ENCODE peak calls at places on chromosomes 2 and 18, in five cellular contexts. U is HepG2, L is K562, A is HCT116, Q is GM12878. M is an unnamed sample.

GRCh38 chr2:126715111-126715510 is 59.2 kb downstream of the GYPC start:
- DNase-seq in A (no peak), Q (no peak), L (no peak), U (no peak), M (no peak)

GRCh38 chr2:15755528-15755927 is 163.9 kb downstream of the DDX1 start:
- DNase-seq in Q (no peak), L (no peak), A (no peak), U (no peak), M (no peak)

GRCh38 chr2:206456078-206456769 is 12.9 kb downstream of the ADAM23 start:
- DNase-seq in Q (no peak), U (peak), L (no peak), A (no peak), M (no peak)

GRCh38 chr2:88187038-88187676 is 17.0 kb downstream of the THNSL2 start:
- DNase-seq in L (peak), Q (no peak), A (peak), U (peak), M (peak)

GRCh38 chr2:174633621-174633927 is 36.0 kb upstream of the WIPF1 start:
- DNase-seq in A (no peak), U (no peak), Q (no peak), L (no peak), M (no peak)

GRCh38 chr2:149167941-149168340 is 129.4 kb downstream of the LYPD6B start:
- DNase-seq in U (no peak), A (no peak), L (no peak), Q (no peak), M (no peak)

GRCh38 chr2:104318001-104318555 is 535.8 kb upstream of the POU3F3 start:
- DNase-seq in A (no peak), L (no peak), U (no peak), Q (no peak), M (no peak)

GRCh38 chr2:134253117-134253704 is 661 bp upstream of the MGAT5 start:
- DNase-seq in L (no peak), U (no peak), Q (peak), A (no peak), M (no peak)

GRCh38 chr2:217625475-217626245 is 377.1 kb downstream of the TNS1 start:
- DNase-seq in A (no peak), U (no peak), Q (no peak), L (no peak), M (no peak)

GRCh38 chr18:74963820-74964446 is 245.0 kb downstream of the PTGR3 start:
- DNase-seq in A (peak), U (peak), Q (no peak), L (peak), M (no peak)

GRCh38 chr2:42012137-42012536 is 35.7 kb upstream of the PKDCC start:
- DNase-seq in L (no peak), Q (no peak), U (no peak), A (no peak), M (no peak)

GRCh38 chr2:42008241-42008911 is 39.4 kb upstream of the PKDCC start:
- DNase-seq in L (no peak), A (no peak), Q (no peak), U (no peak), M (no peak)

GRCh38 chr2:42010743-42011298 is 37.0 kb upstream of the PKDCC start:
- DNase-seq in A (no peak), Q (no peak), U (no peak), L (no peak), M (no peak)

GRCh38 chr2:42007596-42007995 is 40.2 kb upstream of the PKDCC start:
- DNase-seq in U (no peak), L (no peak), Q (no peak), A (no peak), M (no peak)

DNA sequence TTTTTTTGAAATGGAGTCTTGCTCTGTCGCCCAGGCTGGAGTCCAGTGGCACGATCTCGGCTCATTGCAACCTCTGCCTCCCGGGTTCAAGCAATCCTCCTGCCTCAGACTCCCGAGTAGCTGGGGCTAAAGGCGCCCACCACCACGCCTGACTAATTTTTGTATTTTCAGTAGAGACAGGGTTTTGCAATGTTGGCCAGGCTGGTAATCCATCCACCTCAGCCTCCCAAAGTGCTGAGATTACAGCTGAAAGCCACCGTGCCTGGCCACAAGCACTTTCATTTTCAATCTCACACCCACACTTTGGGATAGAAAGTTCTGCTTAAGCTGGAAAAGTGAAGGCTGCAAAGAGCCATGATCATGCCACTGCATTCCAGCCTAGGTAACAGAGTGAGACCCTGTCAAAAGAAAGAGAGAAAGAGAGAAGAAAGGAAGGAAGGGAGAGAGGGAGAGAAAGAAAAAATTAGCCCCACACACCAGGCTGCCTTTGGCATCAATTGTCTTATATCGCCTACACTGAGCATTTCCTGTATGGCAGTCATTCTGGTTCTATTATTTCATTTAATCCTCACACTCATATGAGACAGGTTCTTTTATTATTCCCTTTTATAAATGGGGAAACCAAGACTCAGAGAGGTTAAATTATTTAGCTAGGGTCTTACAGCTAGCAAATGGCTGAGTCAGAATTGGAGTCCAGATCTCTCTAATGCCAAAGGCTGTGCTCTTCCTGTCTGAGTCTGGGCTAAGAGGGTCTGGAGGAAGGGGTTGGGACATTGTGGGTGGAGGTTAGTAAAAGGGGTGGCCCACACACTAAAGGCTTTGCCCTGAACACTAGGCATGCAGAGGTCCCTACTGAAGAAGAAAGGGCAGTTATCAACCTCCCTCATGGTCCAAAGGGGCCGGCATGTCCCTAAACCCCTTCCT is 37.9 kb upstream of the PKDCC start:
- DNase-seq in L (no peak), A (no peak), U (no peak), Q (no peak), M (no peak)
- TF ChIP-seq YY1 in L (no peak), A (no peak), U (no peak), Q (no peak), M (no peak)

DNA sequence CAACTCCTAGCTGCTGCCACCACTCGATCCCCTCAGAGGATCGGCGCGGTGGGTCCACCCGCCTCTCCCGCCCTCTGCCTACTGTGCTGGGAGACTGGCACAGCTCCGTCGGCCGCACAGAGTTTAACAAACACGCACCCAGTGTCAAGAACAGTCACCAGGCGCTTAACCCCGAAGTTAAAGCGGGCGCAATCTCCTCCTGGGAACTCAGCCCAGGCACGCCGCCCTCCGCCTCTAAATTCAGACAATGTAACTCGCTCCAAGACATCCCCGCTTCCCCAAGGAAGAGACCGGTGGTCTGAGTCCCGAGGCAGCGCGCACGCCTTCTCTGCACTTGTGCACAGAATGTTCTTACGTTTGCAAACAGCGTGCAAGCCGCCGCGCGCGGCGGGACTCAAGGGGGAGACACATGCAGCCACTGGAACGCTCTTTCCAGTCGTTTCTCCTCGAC is 533 bp downstream of the CXCR4 start:
- DNase-seq in L (no peak), Q (no peak), A (no peak), U (no peak), M (no peak)
- TF ChIP-seq ATF3 in L (no peak), Q (no peak), A (no peak), U (no peak), M (no peak)

DNA sequence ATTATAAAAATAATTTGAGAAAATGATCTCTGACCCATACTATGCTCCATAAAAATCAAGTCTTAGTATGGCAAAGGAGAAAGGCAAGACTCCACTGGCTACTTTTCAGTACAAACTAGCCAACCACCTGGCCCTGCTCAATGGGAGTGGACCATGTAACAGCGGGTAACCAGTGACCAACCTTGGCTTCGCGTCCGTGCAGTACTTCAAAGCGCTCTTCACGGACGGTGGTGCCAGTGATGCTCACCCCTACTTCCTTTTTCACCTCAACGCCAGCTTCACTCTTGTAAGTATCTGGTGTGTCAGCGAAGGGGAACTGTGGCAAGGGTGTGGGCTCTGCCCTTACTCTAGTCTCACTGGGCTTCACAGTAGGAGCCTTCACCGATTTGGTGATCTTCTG is 23.3 kb downstream of the TTN start:
- DNase-seq in A (no peak), U (no peak), L (no peak), Q (no peak), M (no peak)
- TF ChIP-seq YY1 in A (no peak), U (no peak), L (no peak), Q (no peak), M (no peak)

DNA sequence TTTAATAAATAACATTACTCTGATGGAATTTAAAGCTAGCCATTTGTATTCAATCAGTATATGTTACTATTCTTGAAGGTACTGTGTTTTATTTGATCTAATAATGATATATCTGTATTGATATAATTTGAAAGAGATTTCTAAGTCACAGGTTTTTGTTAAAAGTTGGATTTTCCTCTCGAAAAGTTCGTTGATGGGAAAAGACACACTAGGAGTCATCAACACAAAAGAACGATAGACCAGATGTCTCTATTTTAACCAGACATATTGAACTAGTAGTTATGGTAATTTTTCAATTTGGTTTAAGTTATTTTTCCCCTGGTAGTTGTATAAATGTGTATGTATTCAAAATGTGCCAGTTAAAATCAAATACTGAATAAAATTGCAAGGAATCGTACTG is 2.5 kb downstream of the ASXL3 start:
- DNase-seq in A (no peak), L (no peak), U (no peak), Q (no peak), M (no peak)
- TF ChIP-seq ATF3 in A (no peak), L (no peak), U (no peak), Q (no peak), M (no peak)

GRCh38 chr2:74915743-74916142 is 42.7 kb upstream of the POLE4 start:
- DNase-seq in U (no peak), A (no peak), L (no peak), Q (peak), M (no peak)
- TF ChIP-seq YY1 in U (no peak), A (no peak), L (no peak), Q (no peak), M (no peak)

DNA sequence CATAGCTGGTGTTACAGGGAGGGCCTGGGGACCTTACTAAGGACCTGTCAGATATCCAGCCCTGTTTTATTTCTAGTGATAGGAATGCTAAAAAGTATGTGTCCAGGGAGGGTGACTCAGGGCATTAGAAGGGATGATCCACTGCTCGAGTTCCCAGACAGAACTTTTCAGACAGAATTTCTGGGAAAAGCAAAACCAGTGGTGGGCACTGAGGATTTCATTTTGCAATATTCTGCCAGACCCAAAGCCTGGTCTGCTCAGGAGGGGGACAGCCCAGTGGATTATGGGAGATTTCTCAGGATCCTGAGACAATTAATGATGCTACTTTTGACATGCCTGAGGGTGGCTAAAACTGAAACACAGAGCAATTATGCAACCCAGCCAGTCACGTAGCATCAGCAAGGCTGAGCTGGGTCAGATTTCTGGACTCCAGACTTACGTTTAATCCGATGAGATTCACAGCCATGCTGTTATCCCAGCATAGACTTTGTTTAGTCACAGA is 4.7 kb upstream of the KCNE4 start:
- DNase-seq in L (no peak), Q (no peak), U (no peak), A (no peak), M (no peak)
- TF ChIP-seq ATF3 in L (no peak), Q (no peak), U (no peak), A (no peak), M (no peak)

DNA sequence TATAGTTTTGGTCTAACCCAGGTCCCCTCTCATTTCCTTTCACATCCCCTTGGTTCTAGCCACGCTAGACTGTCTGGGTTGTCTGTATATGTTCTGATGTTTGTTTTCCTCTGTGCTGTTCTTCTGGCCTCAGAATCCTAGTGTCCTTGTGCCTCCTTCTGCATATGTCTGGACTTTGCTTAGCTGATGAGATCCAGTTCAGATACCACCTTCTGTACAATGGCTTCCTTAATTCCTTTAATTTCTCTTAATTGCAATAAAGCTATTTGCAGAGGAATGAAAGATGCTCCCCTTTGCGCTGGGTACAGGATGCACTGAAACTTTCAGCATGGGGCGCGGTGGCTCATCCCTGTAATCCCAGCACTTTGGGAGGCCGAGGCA is 161.7 kb downstream of the NEDD4L start:
- DNase-seq in Q (no peak), A (no peak), L (no peak), U (no peak), M (no peak)
- TF ChIP-seq YY1 in Q (no peak), A (no peak), L (no peak), U (no peak), M (no peak)

DNA sequence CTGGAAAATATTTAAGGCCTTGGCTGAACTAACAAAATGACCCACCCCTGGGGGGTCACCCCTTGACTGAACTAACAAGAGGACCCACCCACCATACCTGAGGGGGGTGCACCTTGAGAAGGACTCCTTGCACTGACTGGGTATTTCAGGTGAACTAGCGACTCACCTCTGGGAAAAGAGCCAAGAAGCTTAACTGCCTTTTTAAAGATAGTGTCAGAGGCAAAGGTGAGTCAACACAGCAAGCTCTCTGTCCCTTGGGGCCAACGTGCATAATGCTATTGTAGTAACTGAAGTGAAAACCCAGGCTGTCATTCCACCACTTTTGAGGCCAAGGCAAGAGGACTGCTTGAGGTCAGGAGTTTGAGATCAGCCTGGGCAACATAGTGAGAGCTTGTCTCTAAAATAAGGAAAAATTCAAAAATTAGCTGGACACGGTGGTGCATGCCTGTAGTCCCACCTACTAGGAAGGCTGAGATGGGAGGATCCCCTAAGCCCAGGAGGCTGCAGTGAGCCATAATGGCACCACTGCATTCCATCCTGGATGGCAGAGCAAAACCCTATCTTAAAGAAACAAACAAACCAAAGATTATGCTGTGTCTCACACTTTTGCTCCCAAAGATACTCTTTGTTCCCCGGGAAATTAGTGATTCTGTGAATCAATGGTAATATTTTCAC is 36.4 kb upstream of the ZCCHC2 start:
- DNase-seq in U (peak), L (peak), A (peak), Q (no peak), M (no peak)
- TF ChIP-seq ATF3 in U (no peak), L (no peak), A (no peak), Q (no peak), M (no peak)

DNA sequence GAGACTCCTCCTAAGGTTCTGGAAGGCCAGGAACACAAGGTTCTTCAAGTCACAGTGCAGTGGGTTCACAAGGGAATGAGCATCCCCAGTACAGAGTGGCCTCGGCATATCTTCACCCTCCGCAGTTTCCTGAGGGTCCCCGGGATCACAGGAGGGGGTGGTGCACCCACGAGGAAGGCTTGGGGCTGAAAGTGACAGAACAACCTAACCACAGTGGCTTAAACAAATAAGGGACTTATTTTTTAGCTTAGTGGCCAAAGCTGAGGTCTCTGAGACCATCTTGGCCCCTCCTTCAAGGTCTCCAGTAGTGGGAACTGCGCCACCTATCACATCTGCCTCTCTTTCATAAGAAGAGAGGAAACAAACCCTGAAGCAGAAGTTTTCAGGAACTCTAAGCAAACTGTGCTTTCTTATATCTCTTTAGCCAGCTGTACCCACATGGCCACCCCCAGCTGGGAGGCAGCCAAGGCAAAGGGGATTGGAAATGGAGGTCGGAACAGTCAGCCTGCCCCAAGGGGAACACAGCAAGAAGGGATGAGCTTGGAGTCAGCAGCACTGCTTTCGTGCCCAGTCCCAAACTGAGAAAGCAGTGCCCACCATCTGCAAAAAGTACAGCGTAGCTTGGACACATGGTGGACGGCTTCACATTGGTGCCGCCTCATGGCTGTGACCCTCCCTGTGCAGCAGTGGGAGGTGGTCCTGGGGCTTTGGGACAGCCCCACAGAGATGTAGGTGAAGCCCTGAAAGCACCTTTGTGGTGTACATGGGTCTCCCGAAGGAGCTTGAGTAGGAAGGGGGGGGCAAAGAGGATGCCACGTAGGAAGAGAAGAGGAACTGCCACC is 260.0 kb upstream of the ID2 start:
- DNase-seq in Q (peak), A (no peak), U (no peak), L (no peak), M (no peak)
- TF ChIP-seq YY1 in Q (peak), A (no peak), U (no peak), L (no peak), M (no peak)

M was measured in H1.